ENCODE peak calls at places on chromosomes 2 and 18, in ten cellular contexts. One of them, this sample, is unnamed.

GRCh38 chr2:241802421-241802749 is 6.6 kb upstream of the NEU4 start:
- DNase-seq in astrocyte of the spinal cord: no peak
- DNase-seq in WERI-Rb-1: peak
- DNase-seq in epithelial cell of proximal tubule: no peak
- DNase-seq in upper lobe of right lung: no peak
- DNase-seq in cardiac fibroblast: no peak
- DNase-seq in lung: no peak
- DNase-seq in heart right ventricle: no peak
- DNase-seq in CD8-positive, alpha-beta T cell: no peak
- DNase-seq in B cell: no peak
- DNase-seq in this sample: no peak

GRCh38 chr2:68693947-68694346 is 40.7 kb upstream of the ARHGAP25 start:
- DNase-seq in astrocyte of the spinal cord: no peak
- DNase-seq in WERI-Rb-1: no peak
- DNase-seq in epithelial cell of proximal tubule: no peak
- DNase-seq in upper lobe of right lung: no peak
- DNase-seq in cardiac fibroblast: no peak
- DNase-seq in lung: no peak
- DNase-seq in heart right ventricle: no peak
- DNase-seq in CD8-positive, alpha-beta T cell: no peak
- DNase-seq in B cell: no peak
- DNase-seq in this sample: no peak

GRCh38 chr2:84052043-84052442 is 407.0 kb downstream of the SUCLG1 start:
- DNase-seq in astrocyte of the spinal cord: no peak
- DNase-seq in WERI-Rb-1: no peak
- DNase-seq in epithelial cell of proximal tubule: no peak
- DNase-seq in upper lobe of right lung: no peak
- DNase-seq in cardiac fibroblast: no peak
- DNase-seq in lung: no peak
- DNase-seq in heart right ventricle: no peak
- DNase-seq in CD8-positive, alpha-beta T cell: no peak
- DNase-seq in B cell: no peak
- DNase-seq in this sample: no peak

GRCh38 chr2:36572054-36572751 is 25.8 kb downstream of the FEZ2 start:
- DNase-seq in astrocyte of the spinal cord: no peak
- DNase-seq in WERI-Rb-1: no peak
- DNase-seq in epithelial cell of proximal tubule: no peak
- DNase-seq in upper lobe of right lung: no peak
- DNase-seq in cardiac fibroblast: no peak
- DNase-seq in lung: no peak
- DNase-seq in heart right ventricle: no peak
- DNase-seq in CD8-positive, alpha-beta T cell: no peak
- DNase-seq in B cell: no peak
- DNase-seq in this sample: no peak

GRCh38 chr2:219119422-219120043 is 41.1 kb downstream of the NHEJ1 start:
- DNase-seq in astrocyte of the spinal cord: peak
- DNase-seq in WERI-Rb-1: peak
- DNase-seq in epithelial cell of proximal tubule: no peak
- DNase-seq in upper lobe of right lung: peak
- DNase-seq in cardiac fibroblast: peak
- DNase-seq in lung: peak
- DNase-seq in heart right ventricle: peak
- DNase-seq in CD8-positive, alpha-beta T cell: peak
- DNase-seq in B cell: peak
- DNase-seq in this sample: peak

GRCh38 chr2:200604571-200605255 is 18.9 kb downstream of the AOX1 start:
- DNase-seq in astrocyte of the spinal cord: peak
- DNase-seq in WERI-Rb-1: no peak
- DNase-seq in epithelial cell of proximal tubule: no peak
- DNase-seq in upper lobe of right lung: no peak
- DNase-seq in cardiac fibroblast: peak
- DNase-seq in lung: no peak
- DNase-seq in heart right ventricle: no peak
- DNase-seq in CD8-positive, alpha-beta T cell: no peak
- DNase-seq in B cell: no peak
- DNase-seq in this sample: peak

GRCh38 chr2:173124441-173124840 is 48.8 kb downstream of the MAP3K20 start:
- DNase-seq in astrocyte of the spinal cord: peak
- DNase-seq in WERI-Rb-1: no peak
- DNase-seq in epithelial cell of proximal tubule: peak
- DNase-seq in upper lobe of right lung: no peak
- DNase-seq in cardiac fibroblast: peak
- DNase-seq in lung: no peak
- DNase-seq in heart right ventricle: peak
- DNase-seq in CD8-positive, alpha-beta T cell: no peak
- DNase-seq in B cell: no peak
- DNase-seq in this sample: no peak

GRCh38 chr18:50721006-50721405 is 98.8 kb downstream of the MRO start:
- DNase-seq in astrocyte of the spinal cord: no peak
- DNase-seq in WERI-Rb-1: peak
- DNase-seq in epithelial cell of proximal tubule: no peak
- DNase-seq in upper lobe of right lung: no peak
- DNase-seq in cardiac fibroblast: no peak
- DNase-seq in lung: no peak
- DNase-seq in heart right ventricle: no peak
- DNase-seq in CD8-positive, alpha-beta T cell: no peak
- DNase-seq in B cell: no peak
- DNase-seq in this sample: no peak

GRCh38 chr18:77059294-77059916 is 73.2 kb downstream of the MBP start:
- DNase-seq in astrocyte of the spinal cord: peak
- DNase-seq in WERI-Rb-1: peak
- DNase-seq in epithelial cell of proximal tubule: peak
- DNase-seq in upper lobe of right lung: no peak
- DNase-seq in cardiac fibroblast: peak
- DNase-seq in lung: no peak
- DNase-seq in heart right ventricle: no peak
- DNase-seq in CD8-positive, alpha-beta T cell: no peak
- DNase-seq in B cell: peak
- DNase-seq in this sample: peak

GRCh38 chr2:25042321-25043240 is 705 bp downstream of the EFR3B start:
- DNase-seq in astrocyte of the spinal cord: peak
- DNase-seq in WERI-Rb-1: peak
- DNase-seq in epithelial cell of proximal tubule: no peak
- DNase-seq in upper lobe of right lung: peak
- DNase-seq in cardiac fibroblast: peak
- DNase-seq in lung: peak
- DNase-seq in heart right ventricle: peak
- DNase-seq in CD8-positive, alpha-beta T cell: peak
- DNase-seq in B cell: no peak
- DNase-seq in this sample: peak

GRCh38 chr2:239399404-239399999 is 1.3 kb downstream of the HDAC4 start:
- DNase-seq in astrocyte of the spinal cord: peak
- DNase-seq in WERI-Rb-1: no peak
- DNase-seq in epithelial cell of proximal tubule: peak
- DNase-seq in upper lobe of right lung: peak
- DNase-seq in cardiac fibroblast: peak
- DNase-seq in lung: peak
- DNase-seq in heart right ventricle: no peak
- DNase-seq in CD8-positive, alpha-beta T cell: peak
- DNase-seq in B cell: peak
- DNase-seq in this sample: peak

GRCh38 chr2:15205562-15205961 is 355.6 kb downstream of the NBAS start:
- DNase-seq in astrocyte of the spinal cord: no peak
- DNase-seq in WERI-Rb-1: no peak
- DNase-seq in epithelial cell of proximal tubule: no peak
- DNase-seq in upper lobe of right lung: no peak
- DNase-seq in cardiac fibroblast: no peak
- DNase-seq in lung: no peak
- DNase-seq in heart right ventricle: no peak
- DNase-seq in CD8-positive, alpha-beta T cell: no peak
- DNase-seq in B cell: no peak
- DNase-seq in this sample: no peak

GRCh38 chr2:135916232-135916631 is 40.0 kb upstream of the MCM6 start:
- DNase-seq in astrocyte of the spinal cord: peak
- DNase-seq in WERI-Rb-1: no peak
- DNase-seq in epithelial cell of proximal tubule: peak
- DNase-seq in upper lobe of right lung: no peak
- DNase-seq in cardiac fibroblast: peak
- DNase-seq in lung: no peak
- DNase-seq in heart right ventricle: no peak
- DNase-seq in CD8-positive, alpha-beta T cell: peak
- DNase-seq in B cell: peak
- DNase-seq in this sample: peak
- TF ChIP-seq CTCF in astrocyte of the spinal cord: no peak
- TF ChIP-seq CTCF in WERI-Rb-1: no peak
- TF ChIP-seq CTCF in epithelial cell of proximal tubule: peak
- TF ChIP-seq CTCF in upper lobe of right lung: peak
- TF ChIP-seq CTCF in cardiac fibroblast: peak
- TF ChIP-seq CTCF in lung: peak
- TF ChIP-seq CTCF in heart right ventricle: peak
- TF ChIP-seq CTCF in CD8-positive, alpha-beta T cell: peak
- TF ChIP-seq CTCF in B cell: peak
- TF ChIP-seq CTCF in this sample: peak

DNA sequence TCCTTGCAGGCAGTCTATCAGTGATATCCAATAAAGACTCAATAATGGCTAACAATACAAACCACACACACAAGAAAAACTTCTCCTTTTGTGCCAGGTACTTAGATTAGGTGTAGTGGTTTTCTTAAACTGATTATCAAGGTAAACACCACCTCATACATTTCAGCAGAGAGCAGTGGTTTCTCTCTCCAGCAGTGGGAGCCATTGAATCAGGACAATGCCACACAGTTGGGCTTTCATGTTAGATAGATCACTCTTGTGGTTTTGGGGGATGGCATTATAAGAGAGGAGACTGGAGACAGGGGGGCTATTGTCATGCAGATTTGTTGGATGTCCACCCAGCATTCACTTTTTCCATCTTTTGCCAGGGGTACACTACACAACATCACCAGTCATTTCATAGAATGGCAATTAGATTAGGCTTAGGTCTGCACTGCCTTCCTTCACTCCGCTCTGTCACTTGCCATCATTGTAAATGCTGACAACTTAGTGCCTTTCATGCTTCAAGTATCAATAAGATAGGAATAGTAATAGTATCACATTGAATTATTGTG is 13.6 kb upstream of the IRS1 start:
- DNase-seq in astrocyte of the spinal cord: peak
- DNase-seq in WERI-Rb-1: peak
- DNase-seq in epithelial cell of proximal tubule: no peak
- DNase-seq in upper lobe of right lung: no peak
- DNase-seq in cardiac fibroblast: no peak
- DNase-seq in lung: no peak
- DNase-seq in heart right ventricle: no peak
- DNase-seq in CD8-positive, alpha-beta T cell: no peak
- DNase-seq in B cell: peak
- DNase-seq in this sample: peak
- TF ChIP-seq CTCF in astrocyte of the spinal cord: peak
- TF ChIP-seq CTCF in WERI-Rb-1: peak
- TF ChIP-seq CTCF in epithelial cell of proximal tubule: peak
- TF ChIP-seq CTCF in upper lobe of right lung: no peak
- TF ChIP-seq CTCF in cardiac fibroblast: peak
- TF ChIP-seq CTCF in lung: no peak
- TF ChIP-seq CTCF in heart right ventricle: no peak
- TF ChIP-seq CTCF in CD8-positive, alpha-beta T cell: no peak
- TF ChIP-seq CTCF in B cell: peak
- TF ChIP-seq CTCF in this sample: peak

GRCh38 chr2:237701859-237702370 is 74.5 kb downstream of the LRRFIP1 start:
- DNase-seq in astrocyte of the spinal cord: no peak
- DNase-seq in WERI-Rb-1: no peak
- DNase-seq in epithelial cell of proximal tubule: no peak
- DNase-seq in upper lobe of right lung: no peak
- DNase-seq in cardiac fibroblast: no peak
- DNase-seq in lung: no peak
- DNase-seq in heart right ventricle: no peak
- DNase-seq in CD8-positive, alpha-beta T cell: no peak
- DNase-seq in B cell: no peak
- DNase-seq in this sample: no peak

GRCh38 chr2:237704476-237705224 is 77.3 kb downstream of the LRRFIP1 start:
- DNase-seq in astrocyte of the spinal cord: peak
- DNase-seq in WERI-Rb-1: no peak
- DNase-seq in epithelial cell of proximal tubule: no peak
- DNase-seq in upper lobe of right lung: no peak
- DNase-seq in cardiac fibroblast: peak
- DNase-seq in lung: no peak
- DNase-seq in heart right ventricle: no peak
- DNase-seq in CD8-positive, alpha-beta T cell: no peak
- DNase-seq in B cell: no peak
- DNase-seq in this sample: peak

GRCh38 chr2:237701033-237701858 is 73.9 kb downstream of the LRRFIP1 start:
- DNase-seq in astrocyte of the spinal cord: no peak
- DNase-seq in WERI-Rb-1: no peak
- DNase-seq in epithelial cell of proximal tubule: no peak
- DNase-seq in upper lobe of right lung: peak
- DNase-seq in cardiac fibroblast: no peak
- DNase-seq in lung: no peak
- DNase-seq in heart right ventricle: no peak
- DNase-seq in CD8-positive, alpha-beta T cell: no peak
- DNase-seq in B cell: no peak
- DNase-seq in this sample: no peak

GRCh38 chr2:237700583-237701032 is 73.2 kb downstream of the LRRFIP1 start:
- DNase-seq in astrocyte of the spinal cord: peak
- DNase-seq in WERI-Rb-1: no peak
- DNase-seq in epithelial cell of proximal tubule: no peak
- DNase-seq in upper lobe of right lung: peak
- DNase-seq in cardiac fibroblast: peak
- DNase-seq in lung: no peak
- DNase-seq in heart right ventricle: peak
- DNase-seq in CD8-positive, alpha-beta T cell: peak
- DNase-seq in B cell: peak
- DNase-seq in this sample: peak

GRCh38 chr2:237702439-237703397 is 75.3 kb downstream of the LRRFIP1 start:
- DNase-seq in astrocyte of the spinal cord: peak
- DNase-seq in WERI-Rb-1: no peak
- DNase-seq in epithelial cell of proximal tubule: no peak
- DNase-seq in upper lobe of right lung: no peak
- DNase-seq in cardiac fibroblast: peak
- DNase-seq in lung: no peak
- DNase-seq in heart right ventricle: peak
- DNase-seq in CD8-positive, alpha-beta T cell: peak
- DNase-seq in B cell: no peak
- DNase-seq in this sample: peak
- TF ChIP-seq CTCF in astrocyte of the spinal cord: peak
- TF ChIP-seq CTCF in WERI-Rb-1: no peak
- TF ChIP-seq CTCF in epithelial cell of proximal tubule: no peak
- TF ChIP-seq CTCF in upper lobe of right lung: no peak
- TF ChIP-seq CTCF in cardiac fibroblast: no peak
- TF ChIP-seq CTCF in lung: no peak
- TF ChIP-seq CTCF in heart right ventricle: no peak
- TF ChIP-seq CTCF in CD8-positive, alpha-beta T cell: no peak
- TF ChIP-seq CTCF in B cell: no peak
- TF ChIP-seq CTCF in this sample: no peak

DNA sequence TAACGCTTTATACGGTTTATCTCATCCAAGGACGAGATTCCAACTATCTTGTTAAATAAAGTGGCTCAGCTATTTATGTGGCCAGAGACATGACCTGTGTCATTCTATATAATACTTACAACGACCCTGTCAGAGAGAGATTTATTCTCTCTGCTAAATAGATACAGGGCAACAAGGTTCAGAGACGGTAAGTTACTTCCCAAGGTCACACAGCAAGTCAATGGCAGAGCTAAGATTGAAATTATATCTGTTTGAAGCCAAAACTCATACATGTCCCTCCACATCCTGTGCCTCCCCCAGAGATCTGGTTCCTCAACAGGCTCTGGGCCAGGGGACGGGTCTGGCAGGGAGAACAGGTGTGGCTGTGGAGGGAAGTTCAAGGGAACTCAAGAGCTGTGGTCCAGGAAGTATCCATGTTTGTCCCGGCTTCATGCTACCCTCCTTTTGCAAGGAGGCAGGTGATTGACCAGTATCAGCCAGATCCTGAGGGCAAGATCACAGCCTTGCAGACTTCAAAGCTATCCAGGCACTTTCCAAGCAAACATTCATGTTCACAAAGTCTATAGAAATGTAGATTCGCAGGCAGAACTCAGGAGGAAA is 99.8 kb downstream of the CAPN13 start:
- DNase-seq in astrocyte of the spinal cord: no peak
- DNase-seq in WERI-Rb-1: no peak
- DNase-seq in epithelial cell of proximal tubule: no peak
- DNase-seq in upper lobe of right lung: peak
- DNase-seq in cardiac fibroblast: no peak
- DNase-seq in lung: peak
- DNase-seq in heart right ventricle: no peak
- DNase-seq in CD8-positive, alpha-beta T cell: no peak
- DNase-seq in B cell: no peak
- DNase-seq in this sample: no peak
- TF ChIP-seq CTCF in astrocyte of the spinal cord: no peak
- TF ChIP-seq CTCF in WERI-Rb-1: no peak
- TF ChIP-seq CTCF in epithelial cell of proximal tubule: no peak
- TF ChIP-seq CTCF in upper lobe of right lung: no peak
- TF ChIP-seq CTCF in cardiac fibroblast: no peak
- TF ChIP-seq CTCF in lung: no peak
- TF ChIP-seq CTCF in heart right ventricle: no peak
- TF ChIP-seq CTCF in CD8-positive, alpha-beta T cell: peak
- TF ChIP-seq CTCF in B cell: peak
- TF ChIP-seq CTCF in this sample: no peak